ENCODE peak calls at places on chromosomes 3 and 15, in six cellular contexts. F, V, M, J, D and R are unnamed samples.

GRCh38 chr3:72338082-72338941 is 509.9 kb downstream of the SHQ1 start:
- DNase-seq in F (no peak), V (no peak), M (no peak), J (no peak), D (no peak), R (no peak)

GRCh38 chr3:160755776-160756304 is at the start of gene PPM1L:
- DNase-seq in F (peak; percentile 91), V (peak; percentile 32), M (peak; percentile 67), J (peak; percentile 31), D (peak; percentile 21), R (peak; percentile 45)

GRCh38 chr3:189710620-189711388 is 79.6 kb downstream of the TP63 start:
- DNase-seq in F (no peak), V (peak; percentile 67), M (peak; percentile 90), J (peak; percentile 91), D (peak; percentile 99), R (peak; percentile 81)

GRCh38 chr3:128993461-128994172 is at the start of gene CFAP92:
- DNase-seq in F (peak; percentile 96), V (peak; percentile 55), M (peak; percentile 96), J (peak; percentile 52), D (peak; percentile 39), R (peak; percentile 69)

GRCh38 chr3:132536442-132537153 is 60.5 kb upstream of the ACKR4 start:
- DNase-seq in F (no peak), V (no peak), M (no peak), J (no peak), D (peak; percentile 32), R (peak; percentile 12)

GRCh38 chr3:125136515-125136914 is 76.0 kb downstream of the SLC12A8 start:
- DNase-seq in F (no peak), V (no peak), M (no peak), J (no peak), D (no peak), R (no peak)

GRCh38 chr3:194312186-194312742 is 38.9 kb downstream of the CPN2 start:
- DNase-seq in F (no peak), V (no peak), M (no peak), J (no peak), D (peak; percentile 28), R (no peak)

GRCh38 chr3:128950223-128950938 is 43.5 kb downstream of the CFAP92 start:
- DNase-seq in F (no peak), V (no peak), M (peak; percentile 35), J (peak; percentile 34), D (peak; percentile 46), R (peak; percentile 84)

GRCh38 chr3:184078851-184079250 is 18.0 kb upstream of the HTR3E start:
- DNase-seq in F (no peak), V (no peak), M (peak; percentile 40), J (peak; percentile 33), D (peak; percentile 26), R (no peak)

GRCh38 chr3:98041350-98041749 is 6.2 kb upstream of the GABRR3 start:
- DNase-seq in F (no peak), V (no peak), M (no peak), J (no peak), D (no peak), R (no peak)

GRCh38 chr3:12545473-12545791 is at the start of gene MKRN2OS:
- DNase-seq in F (no peak), V (no peak), M (no peak), J (no peak), D (no peak), R (no peak)

GRCh38 chr15:46636220-46636619 is 1001.4 kb downstream of the SQOR start:
- DNase-seq in F (no peak), V (no peak), M (no peak), J (peak; percentile 12), D (no peak), R (no peak)

GRCh38 chr3:105970283-105970682 is 101.5 kb upstream of the CBLB start:
- DNase-seq in F (no peak), V (no peak), M (peak; percentile 73), J (peak; percentile 95), D (peak; percentile 92), R (no peak)

GRCh38 chr3:135981701-135982403 is 16.3 kb downstream of the PPP2R3A start:
- DNase-seq in F (no peak), V (no peak), M (no peak), J (no peak), D (no peak), R (no peak)

GRCh38 chr3:157073810-157074209 is 86.1 kb downstream of the CCNL1 start:
- DNase-seq in F (no peak), V (peak; percentile 28), M (peak; percentile 82), J (peak; percentile 53), D (peak; percentile 52), R (peak; percentile 37)

GRCh38 chr3:18372786-18373405 is 52.2 kb downstream of the SATB1 start:
- DNase-seq in F (no peak), V (no peak), M (no peak), J (no peak), D (no peak), R (no peak)

GRCh38 chr3:73056365-73057150 is 4.9 kb upstream of the EBLN2 start:
- DNase-seq in F (no peak), V (peak; percentile 15), M (peak; percentile 33), J (peak; percentile 81), D (peak; percentile 85), R (peak; percentile 60)

GRCh38 chr15:42392309-42393024 is 33.2 kb downstream of the CAPN3 start:
- DNase-seq in F (no peak), V (no peak), M (peak; percentile 16), J (no peak), D (no peak), R (no peak)

GRCh38 chr3:17088602-17089313 is 204.0 kb downstream of the PLCL2 start:
- DNase-seq in F (no peak), V (no peak), M (no peak), J (no peak), D (no peak), R (no peak)

GRCh38 chr3:52723935-52724334 is 18.0 kb downstream of the SPCS1 start:
- DNase-seq in F (no peak), V (no peak), M (no peak), J (no peak), D (no peak), R (no peak)

GRCh38 chr15:48641416-48641815 is 4.1 kb downstream of the FBN1 start:
- DNase-seq in F (no peak), V (no peak), M (no peak), J (peak; percentile 58), D (peak; percentile 70), R (peak; percentile 69)

GRCh38 chr15:81312790-81313543 is 11.0 kb downstream of the STARD5 start:
- DNase-seq in F (peak; percentile 94), V (peak; percentile 88), M (peak; percentile 94), J (peak; percentile 99), D (peak; percentile 99), R (no peak)

GRCh38 chr3:46883252-46884185 is 6.0 kb downstream of the PTH1R start:
- DNase-seq in F (no peak), V (no peak), M (peak; percentile 76), J (peak; percentile 31), D (peak; percentile 14), R (peak; percentile 29)

GRCh38 chr3:101813817-101814440 is 34.9 kb downstream of the NXPE3 start:
- DNase-seq in F (no peak), V (peak; percentile 10), M (peak; percentile 35), J (peak; percentile 67), D (peak; percentile 67), R (peak; percentile 62)

GRCh38 chr3:138114988-138115971 is at the start of gene DZIP1L:
- DNase-seq in F (peak; percentile 89), V (peak; percentile 73), M (peak; percentile 93), J (peak; percentile 64), D (peak; percentile 57), R (peak; percentile 41)

GRCh38 chr3:149343951-149344350 is 10.5 kb upstream of the TM4SF18 start:
- DNase-seq in F (no peak), V (no peak), M (no peak), J (no peak), D (no peak), R (no peak)

GRCh38 chr15:91482799-91483198 is 370.7 kb upstream of the SLCO3A1 start:
- DNase-seq in F (no peak), V (no peak), M (no peak), J (no peak), D (no peak), R (no peak)

GRCh38 chr15:47460775-47461174 is 256.5 kb upstream of the SEMA6D start:
- DNase-seq in F (no peak), V (no peak), M (no peak), J (no peak), D (no peak), R (no peak)

GRCh38 chr3:99186016-99186415 is 284.5 kb upstream of the DCBLD2 start:
- DNase-seq in F (peak; percentile 36), V (no peak), M (no peak), J (no peak), D (no peak), R (no peak)